ENCODE peak calls at places on chromosomes 4 and X, in four cellular contexts. C is endothelial cell of umbilical vein, T is GM23248, R is fibroblast of lung. N is an unnamed sample.

GRCh38 chrX:129939986-129940385 is 34.0 kb downstream of the UTP14A start:
- DNase-seq in R (no peak), C (no peak), T (no peak), N (peak)

GRCh38 chr4:113835005-113835404 is 73.5 kb upstream of the CAMK2D start:
- DNase-seq in C (peak), R (peak), T (peak), N (no peak)

GRCh38 chr4:54657556-54658313 is at the start of gene KIT:
- DNase-seq in C (peak), T (peak), R (peak), N (peak)

GRCh38 chr4:8205241-8205707 is 6.2 kb downstream of the SH3TC1 start:
- DNase-seq in T (no peak), R (peak), C (peak), N (no peak)

GRCh38 chrX:42783456-42783855 is 5.5 kb upstream of the PPP1R2C start:
- DNase-seq in C (peak), R (no peak), T (no peak), N (no peak)

GRCh38 chrX:69117876-69118526 is 47.3 kb downstream of the PJA1 start:
- DNase-seq in T (no peak), R (no peak), C (no peak), N (no peak)

GRCh38 chrX:131987252-131987651 is 35.9 kb upstream of the STK26 start:
- DNase-seq in C (peak), T (no peak), R (no peak), N (no peak)

GRCh38 chr4:99458911-99459447 is 23.8 kb upstream of the ADH7 start:
- DNase-seq in C (no peak), R (peak), T (no peak), N (no peak)

GRCh38 chr4:10151182-10151581 is 34.6 kb upstream of the WDR1 start:
- DNase-seq in R (no peak), C (no peak), T (no peak), N (no peak)

GRCh38 chrX:83509246-83509801 is 1.2 kb downstream of the POU3F4 start:
- DNase-seq in R (no peak), T (no peak), C (no peak), N (peak)

GRCh38 chr4:56655627-56656345 is 25.3 kb downstream of the HOPX start:
- DNase-seq in C (peak), R (no peak), T (peak), N (peak)

GRCh38 chrX:147693511-147693910 is 218.2 kb upstream of the FMR1 start:
- DNase-seq in R (no peak), C (no peak), T (no peak), N (no peak)

GRCh38 chr4:86924805-86925204 is 10.0 kb upstream of the AFF1 start:
- DNase-seq in T (peak), R (peak), C (peak), N (no peak)

GRCh38 chrX:132576945-132577344 is 88.1 kb upstream of the MBNL3 start:
- DNase-seq in C (no peak), T (peak), R (peak), N (no peak)

GRCh38 chrX:55167124-55167523 is 53.0 kb upstream of the PAGE5 start:
- DNase-seq in R (no peak), C (no peak), T (no peak), N (no peak)

GRCh38 chr4:73734405-73735070 is 5.8 kb upstream of the CXCL8 start:
- DNase-seq in R (peak), C (peak), T (peak), N (no peak)

GRCh38 chrX:152941328-152942111 is 43.7 kb downstream of the ZNF185 start:
- DNase-seq in C (peak), R (peak), T (peak), N (peak)

GRCh38 chrX:49910344-49910743 is 12.1 kb upstream of the CLCN5 start:
- DNase-seq in R (no peak), C (no peak), T (no peak), N (no peak)

GRCh38 chr4:52600275-52600674 is 58.8 kb downstream of the USP46 start:
- DNase-seq in R (no peak), C (no peak), T (no peak), N (no peak)

GRCh38 chr4:168694669-168695068 is 197.8 kb downstream of the PALLD start:
- DNase-seq in C (peak), T (peak), R (peak), N (no peak)

GRCh38 chrX:77788050-77788449 is 2.0 kb upstream of the ATRX start:
- DNase-seq in C (peak), R (no peak), T (no peak), N (no peak)

GRCh38 chrX:97987979-97988378 is 1104.3 kb downstream of the RPA4 start:
- DNase-seq in R (peak), C (no peak), T (no peak), N (no peak)

GRCh38 chrX:124217289-124218251 is 114.9 kb upstream of the TEX13D start:
- DNase-seq in T (peak), R (peak), C (no peak), N (peak)

GRCh38 chr4:183249854-183250253 is 70.2 kb downstream of the CLDN22 start:
- DNase-seq in C (peak), R (peak), T (peak), N (peak)

GRCh38 chr4:91963489-91963888 is 340.3 kb upstream of the GRID2 start:
- DNase-seq in T (peak), C (no peak), R (peak), N (no peak)

GRCh38 chr4:153785830-153786721 is 2.8 kb downstream of the SFRP2 start:
- DNase-seq in C (peak), T (peak), R (peak), N (peak)

GRCh38 chr4:57163530-57164459 is 53.6 kb upstream of the IGFBP7 start:
- DNase-seq in C (peak), R (peak), T (peak), N (peak)

GRCh38 chrX:107834273-107835201 is 8.9 kb downstream of the MID2 start:
- DNase-seq in C (no peak), T (no peak), R (no peak), N (no peak)

GRCh38 chr4:129804458-129804981 is 708.6 kb downstream of the C4orf33 start:
- DNase-seq in R (no peak), C (no peak), T (no peak), N (peak)

GRCh38 chr4:1403591-1404572 is 2.4 kb downstream of the NKX1-1 start:
- DNase-seq in C (no peak), R (no peak), T (peak), N (no peak)
- TF ChIP-seq EZH2 in C (peak), R (peak), T (peak), N (peak)

GRCh38 chr4:173538148-173538902 is 8.3 kb upstream of the HAND2 start:
- DNase-seq in C (no peak), T (peak), R (no peak), N (peak)
- TF ChIP-seq EZH2 in C (peak), T (no peak), R (peak), N (peak)

DNA sequence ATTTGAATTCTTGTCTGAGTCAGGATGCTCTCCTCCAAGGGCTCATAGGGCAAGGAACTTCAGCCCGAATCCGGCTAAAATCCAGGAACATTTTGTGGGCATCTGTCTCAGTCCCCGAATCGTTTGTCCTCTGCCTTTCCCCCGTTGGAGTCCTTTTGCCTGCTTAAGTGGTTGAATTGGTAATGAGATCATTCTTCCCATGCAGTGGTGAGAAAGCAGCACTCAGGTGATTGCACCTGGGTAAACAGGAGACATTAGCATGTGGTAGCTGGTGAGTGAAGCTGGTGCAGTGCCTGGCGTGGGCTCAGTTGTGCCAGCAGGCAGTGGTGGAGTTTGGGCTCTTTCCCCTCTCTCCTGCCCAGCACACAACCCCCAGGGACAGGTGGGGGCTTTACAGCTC is 61.9 kb upstream of the MTM1 start:
- DNase-seq in T (peak), C (peak), R (no peak), N (no peak)
- TF ChIP-seq EZH2 in T (no peak), C (no peak), R (no peak), N (no peak)

DNA sequence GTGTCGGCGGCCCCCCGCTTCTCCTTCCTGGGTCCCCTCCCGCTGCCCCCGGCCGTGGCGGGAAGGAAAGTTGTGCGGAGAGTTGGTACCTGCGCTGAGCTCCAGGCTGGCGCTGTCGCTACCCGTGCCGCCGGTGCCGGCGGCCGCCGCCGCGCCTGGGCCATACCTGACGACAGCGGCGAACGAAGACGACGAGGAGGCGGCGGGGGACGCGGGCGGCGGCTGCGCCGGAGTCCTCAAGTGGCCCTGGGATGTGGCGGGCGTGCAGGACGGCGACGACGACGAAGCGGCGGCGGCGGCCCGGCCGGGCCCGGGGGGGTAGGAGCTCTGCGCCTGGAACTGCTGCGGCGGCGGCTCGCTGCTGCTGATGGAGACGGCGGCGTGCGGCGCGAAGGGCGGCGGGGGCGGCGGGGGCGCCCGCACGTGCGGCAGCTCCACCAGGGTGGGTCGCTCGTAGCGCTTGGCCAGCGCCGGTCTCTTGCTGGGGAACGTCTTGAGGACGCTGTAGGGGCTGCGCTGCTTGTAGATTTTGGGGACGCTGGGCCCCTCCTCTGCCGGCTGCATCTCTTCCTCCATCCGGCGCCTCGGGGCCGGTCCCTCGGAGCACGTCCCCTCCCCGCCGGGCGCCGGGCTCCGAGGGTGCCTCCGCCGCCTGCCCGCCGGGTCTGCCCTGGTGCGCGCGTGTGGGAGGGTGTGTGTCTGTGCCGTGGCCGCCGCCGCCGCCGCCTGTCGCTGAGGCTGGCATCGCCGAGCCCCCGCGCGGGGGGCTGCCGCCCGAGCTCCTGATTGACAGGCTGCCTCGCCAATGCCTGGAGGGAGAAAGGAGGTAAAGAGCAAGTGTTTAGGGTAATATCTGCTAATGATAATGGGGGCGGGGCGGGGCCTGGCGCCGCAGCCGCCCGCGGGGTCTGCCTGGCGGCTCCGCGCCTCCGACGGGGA is 618 bp downstream of the BEND4 start:
- DNase-seq in T (peak), R (no peak), C (peak), N (peak)
- TF ChIP-seq EZH2 in T (no peak), R (peak), C (peak), N (peak)

GRCh38 chr4:140497776-140498636 is at the start of gene MGAT4D:
- DNase-seq in C (no peak), R (peak), T (peak), N (peak)
- TF ChIP-seq EZH2 in C (peak), R (peak), T (no peak), N (peak)

DNA sequence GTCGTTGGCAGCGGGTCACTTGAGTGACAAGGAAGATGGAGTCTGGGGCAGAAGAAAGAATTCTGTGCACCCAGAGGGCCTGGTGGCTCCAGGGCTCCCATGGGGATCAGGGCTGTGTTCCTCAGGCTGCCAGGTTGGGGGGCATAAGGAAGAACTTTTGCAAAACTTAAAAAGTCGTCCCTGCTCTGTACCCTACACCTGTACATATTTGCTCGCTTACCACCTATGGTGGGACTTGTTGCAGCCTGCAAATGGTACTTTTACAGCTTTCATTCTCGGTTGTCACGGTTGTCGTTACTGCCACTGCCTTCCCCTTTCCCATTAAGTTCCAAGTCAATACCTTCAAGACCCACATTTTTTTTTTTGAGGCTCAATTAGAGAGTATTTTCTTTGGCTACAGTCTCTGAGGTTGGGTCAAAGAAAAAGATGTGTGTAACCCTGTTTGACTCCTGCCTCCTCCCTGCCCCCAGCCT is 9.1 kb downstream of the ARX start:
- DNase-seq in C (no peak), T (no peak), R (no peak), N (peak)
- TF ChIP-seq EZH2 in C (no peak), T (no peak), R (no peak), N (no peak)

DNA sequence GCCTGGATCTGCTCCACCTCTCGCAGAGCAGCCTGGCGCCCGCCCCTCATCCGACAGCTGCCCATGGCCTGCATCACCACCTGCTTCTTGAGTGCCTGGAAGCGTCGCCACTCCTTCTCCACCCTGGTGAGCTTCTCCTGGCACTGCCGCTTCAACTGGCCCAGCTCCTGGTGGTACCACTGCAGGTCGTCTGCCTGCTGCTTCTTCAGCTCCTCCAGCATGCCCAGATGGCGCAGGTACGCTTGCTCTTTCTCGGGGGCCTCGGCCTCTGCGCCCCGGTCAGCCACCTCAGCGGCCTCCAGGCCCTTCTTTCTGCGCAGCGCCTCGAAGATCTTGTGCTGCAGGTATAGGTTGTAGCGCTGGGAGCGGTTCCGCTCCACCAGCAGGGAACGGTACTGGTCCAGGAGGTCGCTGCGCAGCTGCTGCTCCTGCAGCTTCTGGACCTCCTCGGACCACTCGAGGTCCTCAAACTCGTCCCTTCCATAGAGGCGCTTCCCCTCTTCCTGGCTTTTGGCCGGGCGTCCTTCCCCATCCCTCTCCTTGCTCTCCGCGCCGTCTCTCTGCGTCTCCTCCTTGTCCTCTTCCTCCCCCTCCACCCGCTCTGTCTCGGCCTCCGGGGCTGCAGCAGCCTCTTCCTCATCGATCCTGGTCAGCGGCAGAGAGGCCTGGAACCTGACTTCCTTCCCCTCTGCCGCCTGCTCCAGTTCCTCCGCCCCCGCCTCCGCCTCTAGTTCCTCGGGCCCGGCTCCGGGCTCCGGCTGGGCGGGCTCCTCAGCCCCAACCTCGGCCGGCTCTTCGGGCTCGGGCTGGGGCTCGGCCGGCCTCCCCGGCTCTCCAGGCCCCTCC is 1.1 kb upstream of the TADA2B start:
- DNase-seq in T (no peak), R (peak), C (no peak), N (peak)
- TF ChIP-seq EZH2 in T (no peak), R (no peak), C (no peak), N (peak)

DNA sequence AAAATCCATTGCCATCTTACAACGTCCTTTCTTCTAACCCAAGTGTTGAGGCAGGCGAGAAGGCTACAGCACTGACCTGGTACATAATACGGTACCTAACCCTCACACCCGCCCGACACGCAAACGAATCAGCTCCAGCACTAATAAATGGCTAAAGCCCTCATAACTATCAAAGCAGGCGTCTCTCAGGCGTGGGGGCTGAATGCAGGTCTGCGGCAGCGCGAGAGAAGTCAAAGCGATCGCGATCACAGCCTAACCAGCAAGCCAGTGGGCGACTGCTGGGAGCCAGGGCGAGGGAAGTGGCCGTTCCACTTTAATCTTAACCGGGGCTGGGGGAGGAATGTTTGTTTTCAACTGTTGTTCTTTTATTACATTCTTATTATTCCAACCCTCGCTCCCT is 1.5 kb downstream of the CDX4 start:
- DNase-seq in R (no peak), T (peak), C (no peak), N (peak)
- TF ChIP-seq EZH2 in R (no peak), T (no peak), C (no peak), N (no peak)